ENCODE peak calls at places on chromosome 19, in five cellular contexts. One of them, this sample, is unnamed.

GRCh38 chr19:44754743-44755066 is 6.2 kb downstream of the BCL3 start:
- DNase-seq in A549: no peak
- DNase-seq in GM12878: no peak
- DNase-seq in H1: no peak
- DNase-seq in SK-N-SH: no peak
- DNase-seq in this sample: no peak

GRCh38 chr19:34667349-34668076 is 9.4 kb downstream of the SCGB2B2 start:
- DNase-seq in A549: no peak
- DNase-seq in GM12878: no peak
- DNase-seq in H1: no peak
- DNase-seq in SK-N-SH: no peak
- DNase-seq in this sample: peak; percentile 27

GRCh38 chr19:13996928-13997636 is 9.0 kb downstream of the RFX1 start:
- DNase-seq in A549: no peak
- DNase-seq in GM12878: no peak
- DNase-seq in H1: no peak
- DNase-seq in SK-N-SH: no peak
- DNase-seq in this sample: no peak

GRCh38 chr19:22622901-22623840 is 11.0 kb upstream of the ZNF492 start:
- DNase-seq in A549: no peak
- DNase-seq in GM12878: no peak
- DNase-seq in H1: no peak
- DNase-seq in SK-N-SH: peak; percentile 83
- DNase-seq in this sample: no peak

GRCh38 chr19:18596752-18597157 is 8.2 kb downstream of the REX1BD start:
- DNase-seq in A549: peak; percentile 45
- DNase-seq in GM12878: no peak
- DNase-seq in H1: no peak
- DNase-seq in SK-N-SH: peak; percentile 89
- DNase-seq in this sample: no peak

GRCh38 chr19:2791876-2792275 is 6.6 kb downstream of the THOP1 start:
- DNase-seq in A549: no peak
- DNase-seq in GM12878: no peak
- DNase-seq in H1: no peak
- DNase-seq in SK-N-SH: no peak
- DNase-seq in this sample: no peak

GRCh38 chr19:40322271-40322610 is 26.0 kb downstream of the C19orf47 start:
- DNase-seq in A549: no peak
- DNase-seq in GM12878: no peak
- DNase-seq in H1: no peak
- DNase-seq in SK-N-SH: no peak
- DNase-seq in this sample: no peak

GRCh38 chr19:13797870-13798269 is 2.6 kb downstream of the ZSWIM4 start:
- DNase-seq in A549: peak; percentile 59
- DNase-seq in GM12878: no peak
- DNase-seq in H1: no peak
- DNase-seq in SK-N-SH: no peak
- DNase-seq in this sample: peak; percentile 71

GRCh38 chr19:39257227-39257626 is 8.6 kb upstream of the IFNL4 start:
- DNase-seq in A549: no peak
- DNase-seq in GM12878: no peak
- DNase-seq in H1: no peak
- DNase-seq in SK-N-SH: no peak
- DNase-seq in this sample: no peak

GRCh38 chr19:6204866-6205723 is 69.6 kb downstream of the ACSBG2 start:
- DNase-seq in A549: no peak
- DNase-seq in GM12878: no peak
- DNase-seq in H1: no peak
- DNase-seq in SK-N-SH: no peak
- DNase-seq in this sample: no peak

GRCh38 chr19:39645800-39646411 is 9.8 kb upstream of the LGALS16 start:
- DNase-seq in A549: no peak
- DNase-seq in GM12878: no peak
- DNase-seq in H1: no peak
- DNase-seq in SK-N-SH: no peak
- DNase-seq in this sample: peak; percentile 15

GRCh38 chr19:8973501-8974091 is 36.6 kb downstream of the MUC16 start:
- DNase-seq in A549: peak; percentile 6
- DNase-seq in GM12878: no peak
- DNase-seq in H1: no peak
- DNase-seq in SK-N-SH: no peak
- DNase-seq in this sample: no peak

GRCh38 chr19:16899566-16900075 is 10.8 kb downstream of the F2RL3 start:
- DNase-seq in A549: peak; percentile 58
- DNase-seq in GM12878: no peak
- DNase-seq in H1: no peak
- DNase-seq in SK-N-SH: peak; percentile 53
- DNase-seq in this sample: no peak

DNA sequence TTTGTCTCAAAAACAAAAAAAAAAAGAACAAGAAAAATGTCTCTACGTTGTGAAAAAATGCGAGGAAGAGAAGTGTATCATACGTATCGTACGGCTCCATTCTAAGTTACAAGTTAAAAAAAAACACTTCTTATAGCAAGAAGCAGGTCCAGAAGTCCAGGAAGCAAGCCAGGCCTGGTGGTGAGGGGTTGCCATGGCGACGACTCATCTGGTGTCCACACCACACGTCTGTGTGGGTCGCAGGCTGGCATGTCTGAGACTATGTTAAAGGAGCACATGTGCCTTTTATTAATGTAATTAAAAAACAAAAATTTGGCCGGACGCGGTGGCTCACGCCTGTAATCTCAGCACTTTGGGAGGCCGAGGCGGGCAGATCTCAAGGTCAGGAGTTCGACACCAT is 5.9 kb downstream of the MED16 start:
- DNase-seq in A549: no peak
- DNase-seq in GM12878: no peak
- DNase-seq in H1: no peak
- DNase-seq in SK-N-SH: peak; percentile 92
- DNase-seq in this sample: peak; percentile 67
- TF ChIP-seq RFX5 in A549: no peak
- TF ChIP-seq RFX5 in GM12878: no peak
- TF ChIP-seq RFX5 in H1: no peak
- TF ChIP-seq RFX5 in SK-N-SH: no peak
- TF ChIP-seq RFX5 in this sample: no peak

GRCh38 chr19:55581145-55581827 is 638 bp upstream of the ZNF579 start:
- DNase-seq in A549: peak; percentile 60
- DNase-seq in GM12878: no peak
- DNase-seq in H1: no peak
- DNase-seq in SK-N-SH: no peak
- DNase-seq in this sample: no peak
- TF ChIP-seq USF2 in A549: no peak
- TF ChIP-seq USF2 in GM12878: no peak
- TF ChIP-seq USF2 in H1: no peak
- TF ChIP-seq USF2 in SK-N-SH: no peak
- TF ChIP-seq USF2 in this sample: no peak

GRCh38 chr19:12581100-12581499 is 29.5 kb downstream of the ZNF490 start:
- DNase-seq in A549: no peak
- DNase-seq in GM12878: no peak
- DNase-seq in H1: no peak
- DNase-seq in SK-N-SH: no peak
- DNase-seq in this sample: no peak

GRCh38 chr19:12578641-12579040 is 27.4 kb upstream of the ZNF564 start:
- DNase-seq in A549: no peak
- DNase-seq in GM12878: no peak
- DNase-seq in H1: no peak
- DNase-seq in SK-N-SH: no peak
- DNase-seq in this sample: no peak

GRCh38 chr19:12580180-12580694 is 29.0 kb upstream of the ZNF564 start:
- DNase-seq in A549: no peak
- DNase-seq in GM12878: no peak
- DNase-seq in H1: no peak
- DNase-seq in SK-N-SH: no peak
- DNase-seq in this sample: peak; percentile 89
- TF ChIP-seq RFX5 in A549: no peak
- TF ChIP-seq RFX5 in GM12878: no peak
- TF ChIP-seq RFX5 in H1: no peak
- TF ChIP-seq RFX5 in SK-N-SH: no peak
- TF ChIP-seq RFX5 in this sample: no peak

DNA sequence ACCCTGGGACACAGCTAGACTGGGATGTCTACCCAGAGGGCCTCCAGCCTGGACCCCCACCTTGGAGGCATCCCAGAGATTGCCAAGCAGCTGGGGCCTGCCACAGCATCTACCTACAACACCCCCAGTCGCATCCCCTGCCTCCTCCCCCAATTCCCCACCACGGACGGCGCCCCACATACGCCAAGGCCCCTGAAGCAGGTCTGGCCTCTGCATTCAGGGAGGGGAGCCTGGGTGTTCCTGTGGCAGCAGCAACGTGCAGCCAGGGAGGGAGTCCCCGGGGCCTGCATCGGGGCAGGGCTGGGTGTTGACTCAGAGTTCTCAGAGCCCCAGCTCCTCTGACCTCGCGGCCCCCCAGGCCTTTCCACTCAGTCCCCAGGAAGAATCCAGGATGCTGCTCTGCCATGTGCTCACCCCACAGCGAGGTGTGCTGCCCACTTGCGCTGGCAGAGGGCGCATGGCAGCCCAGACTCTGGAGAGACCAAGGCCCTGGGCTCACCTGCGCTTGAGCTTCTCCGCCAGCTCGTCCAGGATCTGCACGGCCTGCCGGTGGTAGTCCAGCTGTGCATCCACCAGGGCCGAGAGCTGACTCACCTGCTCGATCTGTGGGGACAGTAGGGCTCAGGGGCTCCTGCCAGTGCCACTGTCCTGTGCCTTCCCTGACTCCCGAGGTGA is 19.6 kb downstream of the MPND start:
- DNase-seq in A549: peak; percentile 47
- DNase-seq in GM12878: no peak
- DNase-seq in H1: no peak
- DNase-seq in SK-N-SH: no peak
- DNase-seq in this sample: no peak
- TF ChIP-seq USF2 in A549: no peak
- TF ChIP-seq USF2 in GM12878: no peak
- TF ChIP-seq USF2 in H1: no peak
- TF ChIP-seq USF2 in SK-N-SH: no peak
- TF ChIP-seq USF2 in this sample: no peak

GRCh38 chr19:56917998-56918397 is 77.5 kb upstream of the PEG3 start:
- DNase-seq in A549: no peak
- DNase-seq in GM12878: no peak
- DNase-seq in H1: no peak
- DNase-seq in SK-N-SH: no peak
- DNase-seq in this sample: no peak
- TF ChIP-seq RFX5 in A549: no peak
- TF ChIP-seq RFX5 in GM12878: no peak
- TF ChIP-seq RFX5 in H1: no peak
- TF ChIP-seq RFX5 in SK-N-SH: no peak
- TF ChIP-seq RFX5 in this sample: no peak

GRCh38 chr19:948842-949496 is 23.1 kb downstream of the ARID3A start:
- DNase-seq in A549: no peak
- DNase-seq in GM12878: no peak
- DNase-seq in H1: no peak
- DNase-seq in SK-N-SH: no peak
- DNase-seq in this sample: no peak

GRCh38 chr19:947707-948533 is 22.1 kb downstream of the ARID3A start:
- DNase-seq in A549: no peak
- DNase-seq in GM12878: peak; percentile 92
- DNase-seq in H1: no peak
- DNase-seq in SK-N-SH: no peak
- DNase-seq in this sample: no peak

GRCh38 chr19:952049-952679 is 26.3 kb downstream of the ARID3A start:
- DNase-seq in A549: no peak
- DNase-seq in GM12878: no peak
- DNase-seq in H1: no peak
- DNase-seq in SK-N-SH: no peak
- DNase-seq in this sample: no peak

GRCh38 chr19:952680-953500 is 27.1 kb downstream of the ARID3A start:
- DNase-seq in A549: no peak
- DNase-seq in GM12878: no peak
- DNase-seq in H1: no peak
- DNase-seq in SK-N-SH: no peak
- DNase-seq in this sample: no peak

GRCh38 chr19:950352-951066 is 24.7 kb downstream of the ARID3A start:
- DNase-seq in A549: no peak
- DNase-seq in GM12878: no peak
- DNase-seq in H1: no peak
- DNase-seq in SK-N-SH: no peak
- DNase-seq in this sample: no peak
- TF ChIP-seq USF2 in A549: no peak
- TF ChIP-seq USF2 in GM12878: no peak
- TF ChIP-seq USF2 in H1: no peak
- TF ChIP-seq USF2 in SK-N-SH: no peak
- TF ChIP-seq USF2 in this sample: no peak

GRCh38 chr19:15283141-15283885 is 49.0 kb downstream of the BRD4 start:
- DNase-seq in A549: no peak
- DNase-seq in GM12878: no peak
- DNase-seq in H1: no peak
- DNase-seq in SK-N-SH: no peak
- DNase-seq in this sample: peak; percentile 59
- TF ChIP-seq RFX5 in A549: no peak
- TF ChIP-seq RFX5 in GM12878: no peak
- TF ChIP-seq RFX5 in H1: no peak
- TF ChIP-seq RFX5 in SK-N-SH: no peak
- TF ChIP-seq RFX5 in this sample: no peak

GRCh38 chr19:42601811-42602443 is 7.2 kb upstream of the CEACAM8 start:
- DNase-seq in A549: peak; percentile 31
- DNase-seq in GM12878: no peak
- DNase-seq in H1: no peak
- DNase-seq in SK-N-SH: no peak
- DNase-seq in this sample: peak; percentile 24
- TF ChIP-seq USF2 in A549: no peak
- TF ChIP-seq USF2 in GM12878: no peak
- TF ChIP-seq USF2 in H1: no peak
- TF ChIP-seq USF2 in SK-N-SH: no peak
- TF ChIP-seq USF2 in this sample: no peak